ENCODE peak calls at places on chromosome 12, in ten cellular contexts. E, Q, M, Z, P, I, C, S, O and K are unnamed samples.

GRCh38 chr12:18754118-18754707 is 16.3 kb downstream of the CAPZA3 start:
- DNase-seq in C (no peak), E (no peak), S (no peak), O (no peak), M (no peak), Q (no peak), Z (no peak), I (no peak), P (no peak), K (no peak)

GRCh38 chr12:51270067-51270846 is at the start of gene SMAGP:
- DNase-seq in P (peak; percentile 92), E (peak; percentile 72), C (peak; percentile 76), Z (peak; percentile 78), M (no peak), Q (peak; percentile 78), O (no peak), I (peak; percentile 56), S (no peak), K (peak; percentile 66)

GRCh38 chr12:578743-579449 is 84.3 kb downstream of the NINJ2 start:
- DNase-seq in Z (no peak), Q (no peak), M (no peak), I (no peak), S (no peak), E (no peak), P (peak; percentile 58), C (no peak), O (peak; percentile 75), K (no peak)

GRCh38 chr12:100437038-100437841 is 36.4 kb upstream of the NR1H4 start:
- DNase-seq in S (no peak), Q (no peak), Z (no peak), C (peak; percentile 13), O (no peak), E (no peak), I (no peak), M (no peak), P (no peak), K (peak; percentile 66)

GRCh38 chr12:117098361-117099217 is 627 bp downstream of the TESC start:
- DNase-seq in P (peak; percentile 36), C (no peak), S (no peak), Z (peak; percentile 26), I (peak; percentile 62), E (no peak), Q (no peak), M (peak; percentile 49), O (no peak), K (peak; percentile 28)

GRCh38 chr12:51695241-51696010 is 104.4 kb downstream of the SCN8A start:
- DNase-seq in O (no peak), E (no peak), Z (no peak), M (no peak), S (no peak), P (no peak), Q (no peak), I (no peak), C (no peak), K (no peak)

GRCh38 chr12:124109760-124110159 is 136.7 kb downstream of the ZNF664 start:
- DNase-seq in E (no peak), P (no peak), Z (no peak), S (no peak), I (no peak), O (no peak), M (peak; percentile 84), C (no peak), Q (peak; percentile 43), K (peak; percentile 52)

GRCh38 chr12:27969901-27970390 is 2.6 kb downstream of the PTHLH start:
- DNase-seq in E (peak; percentile 76), M (no peak), P (peak; percentile 88), Z (peak; percentile 82), I (peak; percentile 73), C (peak; percentile 66), O (peak; percentile 56), S (no peak), Q (peak; percentile 57), K (peak; percentile 73)

GRCh38 chr12:75478395-75478794 is 2.2 kb upstream of the GLIPR1 start:
- DNase-seq in M (no peak), Z (no peak), I (no peak), O (no peak), E (no peak), Q (no peak), P (no peak), S (no peak), C (no peak), K (no peak)

GRCh38 chr12:132388379-132389015 is 59.1 kb upstream of the GALNT9 start:
- DNase-seq in P (no peak), S (no peak), C (peak; percentile 3), I (no peak), E (no peak), M (no peak), O (no peak), Z (no peak), Q (no peak), K (no peak)

GRCh38 chr12:123065666-123066457 is 85.0 kb downstream of the PITPNM2 start:
- DNase-seq in Q (no peak), P (no peak), Z (no peak), I (no peak), E (no peak), M (no peak), S (no peak), C (no peak), O (no peak), K (no peak)

GRCh38 chr12:106892075-106892474 is 63.6 kb upstream of the TMEM263 start:
- DNase-seq in Z (peak; percentile 47), I (no peak), O (no peak), C (no peak), P (peak; percentile 21), Q (no peak), M (no peak), S (no peak), E (no peak), K (no peak)

GRCh38 chr12:1741154-1741949 is 50.5 kb downstream of the ADIPOR2 start:
- DNase-seq in Z (no peak), O (no peak), C (no peak), I (no peak), E (no peak), S (no peak), P (no peak), Q (no peak), M (no peak), K (no peak)

GRCh38 chr12:52003591-52003990 is 3.2 kb upstream of the TAMALIN start:
- DNase-seq in P (no peak), Q (no peak), E (no peak), C (no peak), Z (no peak), M (no peak), S (no peak), O (no peak), I (no peak), K (no peak)

GRCh38 chr12:131688845-131689154 is 22.1 kb upstream of the SFSWAP start:
- DNase-seq in O (no peak), Z (no peak), Q (no peak), C (no peak), I (no peak), E (no peak), P (no peak), S (no peak), M (no peak), K (no peak)

GRCh38 chr12:106924458-106924857 is 31.2 kb upstream of the TMEM263 start:
- DNase-seq in P (no peak), C (no peak), O (no peak), E (no peak), S (no peak), Q (no peak), M (no peak), I (no peak), Z (peak; percentile 4), K (no peak)

GRCh38 chr12:60714141-60714900 is 1118.5 kb downstream of the SLC16A7 start:
- DNase-seq in O (no peak), S (no peak), Z (no peak), M (no peak), Q (no peak), C (no peak), E (no peak), P (no peak), I (no peak), K (no peak)

GRCh38 chr12:18794000-18794399 is 56.1 kb downstream of the CAPZA3 start:
- DNase-seq in S (no peak), O (no peak), Z (no peak), E (no peak), P (no peak), C (no peak), Q (no peak), M (no peak), I (no peak), K (no peak)

GRCh38 chr12:121803861-121804416 is at the start of gene SETD1B:
- DNase-seq in Q (peak; percentile 47), M (peak; percentile 60), C (peak; percentile 47), P (peak; percentile 82), Z (peak; percentile 76), S (no peak), I (peak; percentile 59), E (peak; percentile 64), O (no peak), K (no peak)

GRCh38 chr12:39586811-39587210 is 32.8 kb downstream of the ABCD2 start:
- DNase-seq in C (no peak), I (no peak), M (no peak), O (no peak), Q (no peak), P (peak; percentile 4), S (no peak), Z (no peak), E (no peak), K (no peak)

GRCh38 chr12:6211421-6211869 is 11.2 kb downstream of the CD9 start:
- DNase-seq in E (no peak), P (no peak), M (no peak), C (no peak), Q (no peak), Z (no peak), I (no peak), S (no peak), O (no peak), K (no peak)

GRCh38 chr12:109612003-109612402 is 38.4 kb downstream of the MVK start:
- DNase-seq in M (no peak), I (no peak), S (no peak), P (no peak), E (no peak), C (no peak), Q (no peak), Z (no peak), O (no peak), K (no peak)

GRCh38 chr12:65419284-65420072 is 141.0 kb downstream of the MSRB3 start:
- DNase-seq in O (no peak), M (peak; percentile 17), I (no peak), S (no peak), P (no peak), C (no peak), E (no peak), Q (no peak), Z (no peak), K (no peak)

GRCh38 chr12:112756918-112757317 is 34.6 kb upstream of the RPH3A start:
- DNase-seq in M (no peak), O (no peak), S (no peak), C (no peak), E (no peak), Z (no peak), I (no peak), Q (no peak), P (no peak), K (no peak)